ENCODE peak calls at places on chromosomes 12 and 14, in seven cellular contexts. E is NCI-H524; Q is NCI-H2171 treated with DMSO at 0.1 percent for 48 hours; U is activated naive CD8-positive, alpha-beta T cell treated with anti-CD3 and anti-CD28 coated beads, Interleukin-2, amount 10 ng/mL, durations not matched to agents 7 days and 5 days; B is IMR-90; A is ELF-1; J is lung microvascular endothelial cell. W is an unnamed sample.

GRCh38 chr14:61630399-61630798 is 64.9 kb upstream of the HIF1A start:
- DNase-seq in E (no peak), Q (no peak), U (no peak), B (no peak), A (no peak), J (no peak), W (no peak)

GRCh38 chr14:61472801-61473376 is 151.5 kb downstream of the PRKCH start:
- DNase-seq in E (no peak), Q (no peak), U (peak), B (peak), A (no peak), J (no peak), W (no peak)

GRCh38 chr12:126784328-126784921 is 1482.5 kb upstream of the TMEM132C start:
- DNase-seq in E (peak), Q (no peak), U (no peak), B (no peak), A (peak), J (peak), W (no peak)

GRCh38 chr14:60722163-60722835 is 1.9 kb downstream of the SIX4 start:
- DNase-seq in E (peak), Q (peak), U (peak), B (peak), A (peak), J (peak), W (no peak)

GRCh38 chr12:74983917-74984316 is 225.7 kb downstream of the KCNC2 start:
- DNase-seq in E (no peak), Q (no peak), U (no peak), B (no peak), A (no peak), J (no peak), W (no peak)

GRCh38 chr12:75271576-75271975 is 58.5 kb downstream of the CAPS2 start:
- DNase-seq in E (no peak), Q (no peak), U (no peak), B (no peak), A (peak), J (no peak), W (no peak)

GRCh38 chr12:62919827-62920226 is 15.1 kb downstream of the PPM1H start:
- DNase-seq in E (peak), Q (peak), U (no peak), B (peak), A (no peak), J (no peak), W (peak)

GRCh38 chr14:64364907-64365306 is 23.2 kb upstream of the MTHFD1 start:
- DNase-seq in E (no peak), Q (no peak), U (no peak), B (peak), A (no peak), J (no peak), W (no peak)

GRCh38 chr14:91114079-91115065 is 499 bp downstream of the DGLUCY start:
- DNase-seq in E (no peak), Q (peak), U (peak), B (peak), A (peak), J (peak), W (no peak)

GRCh38 chr12:126727218-126727601 is 1539.8 kb upstream of the TMEM132C start:
- DNase-seq in E (no peak), Q (no peak), U (no peak), B (no peak), A (no peak), J (no peak), W (no peak)

GRCh38 chr14:85921241-85921640 is 391.3 kb downstream of the FLRT2 start:
- DNase-seq in E (no peak), Q (no peak), U (no peak), B (no peak), A (no peak), J (no peak), W (no peak)

GRCh38 chr12:65300679-65301349 is 22.3 kb downstream of the MSRB3 start:
- DNase-seq in E (no peak), Q (peak), U (no peak), B (peak), A (peak), J (peak), W (no peak)